ENCODE peak calls at places on chromosomes 11 and 22, in four cellular contexts. R is GM12878, F is HepG2, E is H1. C is an unnamed sample.

GRCh38 chr11:37973926-37974325 is 1375.9 kb upstream of the RAG2 start:
- DNase-seq in R (no peak), F (no peak), E (no peak), C (no peak)

GRCh38 chr22:42873361-42873760 is 16.3 kb upstream of the ARFGAP3 start:
- DNase-seq in R (no peak), F (no peak), E (no peak), C (no peak)

GRCh38 chr11:75174781-75175370 is 24.0 kb downstream of the SLCO2B1 start:
- DNase-seq in R (no peak), F (no peak), E (no peak), C (no peak)

GRCh38 chr22:40300884-40301672 is 45.2 kb upstream of the ADSL start:
- DNase-seq in R (peak; percentile 30), F (no peak), E (no peak), C (no peak)

GRCh38 chr11:95877288-95877687 is 46.6 kb downstream of the MTMR2 start:
- DNase-seq in R (no peak), F (no peak), E (no peak), C (no peak)

GRCh38 chr22:46317646-46318045 is 17.9 kb upstream of the TRMU start:
- DNase-seq in R (no peak), F (no peak), E (no peak), C (no peak)

GRCh38 chr11:134277176-134278001 is 1.2 kb downstream of the GLB1L3 start:
- DNase-seq in R (no peak), F (no peak), E (no peak), C (peak; percentile 6)

GRCh38 chr11:86678823-86679222 is 6.4 kb upstream of the ME3 start:
- DNase-seq in R (no peak), F (no peak), E (no peak), C (no peak)

GRCh38 chr22:19448076-19448607 is 631 bp upstream of the C22orf39 start:
- DNase-seq in R (no peak), F (peak; percentile 55), E (no peak), C (peak; percentile 84)

GRCh38 chr22:40009953-40010751 is 15.4 kb downstream of the FAM83F start:
- DNase-seq in R (no peak), F (no peak), E (no peak), C (no peak)

GRCh38 chr11:2440646-2441045 is 3.7 kb downstream of the TRPM5 start:
- DNase-seq in R (no peak), F (no peak), E (no peak), C (no peak)
- TF ChIP-seq CBX5 in R (no peak), F (no peak), E (no peak), C (no peak)

GRCh38 chr11:693887-694562 is 997 bp downstream of the DEAF1 start:
- DNase-seq in R (no peak), F (no peak), E (no peak), C (no peak)
- TF ChIP-seq CBX5 in R (no peak), F (no peak), E (no peak), C (no peak)

GRCh38 chr11:46381046-46381835 is at the start of gene MDK:
- DNase-seq in R (no peak), F (peak; percentile 49), E (no peak), C (peak; percentile 92)
- TF ChIP-seq CBX5 in R (no peak), F (no peak), E (no peak), C (no peak)

DNA sequence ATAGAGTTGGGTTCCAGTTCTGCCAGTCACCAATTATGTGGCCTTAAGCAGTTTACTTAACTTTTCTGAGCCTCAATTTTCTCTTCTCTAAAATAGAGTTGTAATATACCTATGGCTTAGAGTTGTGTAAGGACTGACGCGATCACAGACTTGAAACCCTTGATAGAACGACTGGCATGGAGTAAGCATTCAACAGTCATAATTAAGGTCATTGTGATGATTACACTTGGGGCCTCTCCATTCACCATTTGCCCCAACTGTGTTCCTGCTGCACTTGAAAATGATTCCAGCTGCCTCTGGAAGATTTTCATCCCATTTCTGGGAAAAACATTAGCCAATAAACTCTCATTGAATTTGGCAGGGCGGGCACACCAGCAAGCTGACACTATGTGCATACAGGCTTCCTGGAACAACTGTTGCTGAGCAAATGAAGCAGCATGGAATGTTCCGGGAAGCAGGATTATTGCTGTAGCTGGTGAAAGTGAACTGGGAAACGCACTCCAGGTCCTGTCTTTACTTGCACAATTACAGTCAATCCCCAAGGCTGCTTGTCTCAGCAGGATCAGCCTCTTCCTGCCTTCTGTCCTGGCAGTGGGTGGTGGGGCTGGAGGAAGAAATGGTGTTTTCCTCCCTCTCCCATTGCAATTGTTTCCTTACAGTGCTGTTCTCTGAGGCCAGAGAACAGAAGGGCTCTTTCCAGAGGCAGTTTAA is 19.6 kb downstream of the CD44 start:
- DNase-seq in R (no peak), F (no peak), E (no peak), C (no peak)
- TF ChIP-seq CBX5 in R (no peak), F (no peak), E (no peak), C (no peak)

GRCh38 chr11:123221074-123221473 is 26.0 kb upstream of the CLMP start:
- DNase-seq in R (no peak), F (no peak), E (no peak), C (no peak)

GRCh38 chr11:123217897-123218296 is 22.8 kb upstream of the CLMP start:
- DNase-seq in R (no peak), F (no peak), E (no peak), C (no peak)

GRCh38 chr11:123221611-123222010 is 26.6 kb upstream of the CLMP start:
- DNase-seq in R (no peak), F (no peak), E (no peak), C (no peak)

GRCh38 chr11:123218451-123218850 is 23.4 kb upstream of the CLMP start:
- DNase-seq in R (no peak), F (no peak), E (no peak), C (no peak)

DNA sequence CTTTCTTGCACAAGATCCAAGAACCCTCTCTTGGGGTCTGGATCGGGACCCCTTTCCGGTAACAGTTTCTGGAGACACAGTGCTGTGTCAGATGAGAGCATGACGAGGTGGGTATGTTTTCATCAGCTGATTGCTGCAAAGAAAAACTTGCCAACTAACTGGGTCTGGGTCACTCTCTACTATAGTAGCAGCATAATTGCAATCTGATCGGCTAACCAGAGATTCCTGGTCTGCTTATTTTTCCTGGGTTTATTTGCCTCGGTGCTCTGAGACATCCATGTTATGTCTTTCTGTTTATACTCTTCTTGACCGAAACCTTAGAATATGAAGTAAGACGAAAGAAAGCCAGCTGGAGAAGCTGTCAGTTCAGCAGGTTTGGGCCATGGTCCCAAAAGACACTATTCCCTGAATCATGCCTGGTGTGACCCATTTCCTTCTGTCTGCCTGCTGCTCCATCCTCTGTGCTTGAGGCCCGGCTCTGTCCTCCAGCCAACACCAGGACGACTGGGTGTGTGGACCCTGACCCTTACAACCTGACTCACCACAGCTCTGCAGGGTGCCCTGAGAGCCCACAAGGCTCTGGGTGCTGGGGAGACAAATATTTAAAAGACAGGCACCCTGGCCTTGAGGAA is 24.1 kb upstream of the CLMP start:
- DNase-seq in R (no peak), F (no peak), E (no peak), C (no peak)
- TF ChIP-seq CBX5 in R (no peak), F (no peak), E (no peak), C (no peak)

DNA sequence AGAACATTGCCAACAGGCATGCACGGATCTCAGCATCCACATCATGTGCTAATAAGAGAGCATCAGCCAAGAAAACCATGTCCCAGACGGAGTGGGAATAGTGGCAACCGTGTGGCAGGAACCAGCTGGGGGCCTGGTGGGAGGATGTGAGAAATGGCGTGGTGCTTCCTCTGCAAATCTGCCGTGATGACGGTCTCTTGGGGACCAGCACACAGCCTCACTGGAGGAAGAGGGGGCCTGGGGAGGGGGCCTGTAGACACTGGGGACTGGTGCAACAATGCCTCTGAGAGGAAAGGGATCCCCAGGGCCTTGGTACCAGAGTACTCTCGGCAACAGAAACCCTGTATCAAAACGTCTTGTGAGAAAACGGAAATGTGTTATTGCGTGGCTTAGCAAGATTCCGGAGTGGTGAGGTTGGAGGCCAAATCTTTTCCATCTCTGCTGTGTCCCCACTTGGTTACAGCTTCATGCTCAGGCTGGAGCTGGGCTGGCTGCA is 154.3 kb upstream of the TBCEL start:
- DNase-seq in R (peak; percentile 40), F (no peak), E (no peak), C (no peak)
- TF ChIP-seq CBX5 in R (no peak), F (no peak), E (no peak), C (no peak)